ENCODE peak calls at places on chromosome 10, in six cellular contexts. R, E, N, W, L and I are unnamed samples.

GRCh38 chr10:66604195-66604594 is 321.6 kb upstream of the LRRTM3 start:
- DNase-seq in N (no peak), L (no peak), E (no peak), W (no peak), R (no peak), I (no peak)

GRCh38 chr10:103197177-103197576 is 4.1 kb upstream of the NT5C2 start:
- DNase-seq in L (no peak), R (no peak), W (no peak), E (peak; percentile 18), N (no peak), I (no peak)

GRCh38 chr10:18689498-18689897 is 30.3 kb downstream of the ARL5B start:
- DNase-seq in E (no peak), W (no peak), L (no peak), N (no peak), R (no peak), I (no peak)

GRCh38 chr10:24432478-24433416 is 223.8 kb downstream of the KIAA1217 start:
- DNase-seq in W (no peak), N (no peak), R (no peak), E (no peak), L (no peak), I (no peak)

GRCh38 chr10:98919899-98920298 is 315.8 kb downstream of the HPSE2 start:
- DNase-seq in W (no peak), N (no peak), E (no peak), R (no peak), L (no peak), I (no peak)

GRCh38 chr10:99330675-99330924 is 1.4 kb downstream of the CNNM1 start:
- DNase-seq in E (no peak), W (no peak), L (no peak), R (no peak), N (no peak), I (no peak)

GRCh38 chr10:844552-844951 is 87.0 kb downstream of the LARP4B start:
- DNase-seq in L (no peak), N (no peak), E (no peak), R (no peak), W (no peak), I (no peak)

GRCh38 chr10:78464118-78464855 is 430.6 kb downstream of the RPS24 start:
- DNase-seq in E (no peak), R (no peak), W (no peak), L (no peak), N (no peak), I (no peak)

GRCh38 chr10:77374189-77374656 is 263.4 kb downstream of the KCNMA1 start:
- DNase-seq in L (no peak), R (no peak), E (no peak), N (no peak), W (no peak), I (no peak)

GRCh38 chr10:53314856-53315255 is 542.3 kb upstream of the MBL2 start:
- DNase-seq in R (no peak), N (no peak), W (no peak), L (no peak), E (no peak), I (no peak)

GRCh38 chr10:90125966-90126600 is 424.7 kb downstream of the KIF20B start:
- DNase-seq in W (no peak), L (no peak), N (no peak), R (no peak), E (no peak), I (no peak)

GRCh38 chr10:83647519-83647918 is 491.8 kb upstream of the GHITM start:
- DNase-seq in L (no peak), N (no peak), E (no peak), W (no peak), R (no peak), I (no peak)